ENCODE peak calls at places on chromosome 5, in seven cellular contexts. J is PC-3, U is neural progenitor cell, R is pancreas, I is Peyer's patch, M is WERI-Rb-1, A is right atrium auricular region. X is an unnamed sample.
A peak's percentile ranks its signal among the peaks of the same experiment; 100 is the strongest.

GRCh38 chr5:123540534-123540933 is 28.6 kb downstream of the CSNK1G3 start:
- DNase-seq in J (no peak), U (no peak), R (no peak), I (no peak), M (no peak), A (no peak), X (no peak)

GRCh38 chr5:179828756-179829421 is 8.2 kb downstream of the SQSTM1 start:
- DNase-seq in J (no peak), U (no peak), R (no peak), I (peak; percentile 27), M (no peak), A (no peak), X (no peak)

GRCh38 chr5:127192150-127192549 is 98.4 kb upstream of the MEGF10 start:
- DNase-seq in J (no peak), U (no peak), R (no peak), I (no peak), M (no peak), A (no peak), X (no peak)

GRCh38 chr5:167642779-167643517 is 648.5 kb upstream of the WWC1 start:
- DNase-seq in J (peak; percentile 76), U (no peak), R (no peak), I (no peak), M (no peak), A (no peak), X (no peak)

GRCh38 chr5:16169550-16169949 is 10.0 kb downstream of the MARCHF11 start:
- DNase-seq in J (no peak), U (no peak), R (no peak), I (no peak), M (no peak), A (no peak), X (no peak)

GRCh38 chr5:55913396-55914140 is 62.4 kb downstream of the IL31RA start:
- DNase-seq in J (no peak), U (no peak), R (no peak), I (no peak), M (no peak), A (peak; percentile 32), X (no peak)

GRCh38 chr5:1723957-1724821 is 75.4 kb downstream of the MRPL36 start:
- DNase-seq in J (no peak), U (no peak), R (no peak), I (no peak), M (no peak), A (peak; percentile 42), X (no peak)

GRCh38 chr5:126972062-126972895 is 58.1 kb downstream of the MARCHF3 start:
- DNase-seq in J (no peak), U (no peak), R (no peak), I (no peak), M (no peak), A (no peak), X (peak; percentile 52)

GRCh38 chr5:59206132-59206581 is 623.3 kb downstream of the RAB3C start:
- DNase-seq in J (peak; percentile 23), U (no peak), R (no peak), I (no peak), M (no peak), A (no peak), X (no peak)

GRCh38 chr5:61132559-61132958 is 29.7 kb downstream of the SMIM15 start:
- DNase-seq in J (no peak), U (peak; percentile 9), R (no peak), I (no peak), M (no peak), A (no peak), X (no peak)

GRCh38 chr5:142845402-142845901 is 75.3 kb downstream of the ARHGAP26 start:
- DNase-seq in J (no peak), U (no peak), R (no peak), I (no peak), M (no peak), A (no peak), X (peak; percentile 23)

GRCh38 chr5:139669681-139670368 is 21.7 kb downstream of the CXXC5 start:
- DNase-seq in J (no peak), U (no peak), R (peak; percentile 72), I (no peak), M (no peak), A (no peak), X (peak; percentile 63)

GRCh38 chr5:14726066-14726838 is 61.7 kb downstream of the OTULIN start:
- DNase-seq in J (peak; percentile 37), U (no peak), R (no peak), I (no peak), M (no peak), A (no peak), X (no peak)

GRCh38 chr5:111563041-111563822 is 50.9 kb upstream of the STARD4 start:
- DNase-seq in J (no peak), U (no peak), R (no peak), I (no peak), M (no peak), A (no peak), X (no peak)

GRCh38 chr5:40555886-40556285 is 123.8 kb upstream of the PTGER4 start:
- DNase-seq in J (no peak), U (no peak), R (no peak), I (no peak), M (no peak), A (no peak), X (no peak)

GRCh38 chr5:169637085-169637855 is at the start of gene DOCK2:
- DNase-seq in J (no peak), U (peak; percentile 21), R (no peak), I (no peak), M (no peak), A (no peak), X (peak; percentile 85)

GRCh38 chr5:64768358-64769312 is at the start of the genes CWC27 and SREK1IP1:
- DNase-seq in J (peak; percentile 80), U (peak; percentile 93), R (peak; percentile 83), I (peak; percentile 86), M (peak; percentile 88), A (peak; percentile 86), X (peak; percentile 85)
- TF ChIP-seq CTCF in J (no peak), U (peak; percentile 10), R (peak; percentile 8), I (no peak), M (peak; percentile 15), A (no peak), X (no peak)

DNA sequence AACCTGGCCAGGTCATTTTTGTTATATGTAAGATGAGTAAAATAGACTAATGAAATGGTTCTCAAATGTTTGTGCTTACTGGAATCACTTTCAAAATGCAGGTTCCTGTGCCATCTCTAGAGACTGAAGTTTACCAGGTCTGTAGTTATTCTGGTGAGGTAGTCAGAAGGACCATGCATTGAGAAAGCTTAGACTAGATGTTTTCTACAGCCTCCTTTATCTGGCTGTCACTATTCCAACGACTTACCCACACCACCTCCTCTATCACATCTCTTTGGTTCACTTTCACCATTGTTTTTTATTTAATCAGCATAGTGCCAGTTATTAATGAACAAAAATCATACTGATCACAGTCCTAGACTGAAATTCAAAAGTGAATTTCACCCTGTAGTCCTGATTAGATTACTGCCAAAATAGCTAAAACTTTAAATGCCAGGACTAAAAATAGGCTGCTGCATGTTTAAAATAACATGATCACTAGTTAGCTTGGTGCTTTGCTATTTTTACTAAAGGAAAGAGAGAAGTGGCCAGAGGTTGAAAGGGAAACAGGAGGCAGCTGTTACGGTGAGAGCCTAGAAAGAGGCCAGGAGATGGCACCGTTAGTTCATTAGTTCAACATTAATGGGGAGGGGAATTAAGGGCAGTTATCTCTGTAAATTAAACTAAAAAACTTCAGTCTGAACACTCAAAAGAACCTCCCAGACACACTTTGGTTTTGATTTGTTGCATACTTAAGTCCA is 13.9 kb upstream of the FNIP1 start:
- DNase-seq in J (peak; percentile 27), U (peak; percentile 39), R (no peak), I (no peak), M (no peak), A (no peak), X (peak; percentile 28)
- TF ChIP-seq CTCF in J (peak; percentile 46), U (peak; percentile 51), R (no peak), I (no peak), M (peak; percentile 37), A (no peak), X (peak; percentile 22)

GRCh38 chr5:93623153-93623552 is 40.1 kb downstream of the NR2F1 start:
- DNase-seq in J (no peak), U (no peak), R (no peak), I (no peak), M (no peak), A (no peak), X (no peak)

GRCh38 chr5:93621340-93621872 is 38.4 kb downstream of the NR2F1 start:
- DNase-seq in J (peak; percentile 50), U (peak; percentile 83), R (peak; percentile 68), I (peak; percentile 80), M (peak; percentile 97), A (no peak), X (peak; percentile 7)

GRCh38 chr5:93622240-93622885 is 39.3 kb downstream of the NR2F1 start:
- DNase-seq in J (peak; percentile 43), U (peak; percentile 59), R (no peak), I (no peak), M (no peak), A (no peak), X (peak; percentile 28)

DNA sequence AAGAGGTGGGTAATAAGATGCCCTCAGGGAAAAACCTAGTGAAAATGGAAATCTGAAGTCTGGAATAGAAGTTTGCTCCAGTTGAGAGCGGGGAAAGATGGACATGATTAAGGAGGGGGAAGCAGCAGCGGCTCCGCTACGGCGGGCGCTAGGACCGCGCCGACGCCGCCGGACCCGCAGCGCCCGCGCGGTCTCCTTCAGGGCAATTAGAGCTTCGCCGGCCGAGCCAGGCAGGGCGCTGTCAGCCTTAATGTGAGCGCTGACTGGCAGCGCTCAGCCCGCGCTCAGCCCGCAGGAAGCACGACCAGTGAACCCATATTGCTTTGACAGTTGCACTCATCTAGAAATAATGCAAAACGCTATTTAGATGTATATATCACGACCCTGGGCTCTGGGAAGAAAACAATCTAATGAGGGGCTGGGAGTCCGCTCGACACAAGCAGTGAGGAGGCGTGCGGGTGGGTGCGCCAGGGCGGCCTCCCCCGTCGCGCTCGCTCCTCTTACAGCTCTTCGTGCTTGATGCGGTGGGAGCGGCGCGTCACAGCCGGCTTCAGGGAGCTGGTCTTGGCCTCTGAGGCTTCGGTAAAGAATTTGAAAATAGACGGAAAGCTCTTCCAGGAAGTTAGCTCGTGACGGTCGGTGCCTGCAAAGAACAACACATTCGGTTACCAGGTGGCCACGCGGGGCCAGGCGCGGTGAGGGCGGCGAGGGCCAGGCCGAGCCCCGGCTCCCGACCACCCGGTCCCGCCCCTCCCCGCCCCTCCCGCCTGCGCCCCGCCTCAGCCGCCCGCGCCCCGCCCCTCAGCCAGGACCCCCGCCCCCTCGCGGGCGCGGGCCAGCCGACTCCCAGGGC is 37.7 kb downstream of the NR2F1 start:
- DNase-seq in J (peak; percentile 80), U (peak; percentile 94), R (peak; percentile 58), I (peak; percentile 85), M (peak; percentile 87), A (no peak), X (peak; percentile 75)
- TF ChIP-seq CTCF in J (peak; percentile 22), U (peak; percentile 14), R (no peak), I (no peak), M (peak; percentile 34), A (no peak), X (no peak)

DNA sequence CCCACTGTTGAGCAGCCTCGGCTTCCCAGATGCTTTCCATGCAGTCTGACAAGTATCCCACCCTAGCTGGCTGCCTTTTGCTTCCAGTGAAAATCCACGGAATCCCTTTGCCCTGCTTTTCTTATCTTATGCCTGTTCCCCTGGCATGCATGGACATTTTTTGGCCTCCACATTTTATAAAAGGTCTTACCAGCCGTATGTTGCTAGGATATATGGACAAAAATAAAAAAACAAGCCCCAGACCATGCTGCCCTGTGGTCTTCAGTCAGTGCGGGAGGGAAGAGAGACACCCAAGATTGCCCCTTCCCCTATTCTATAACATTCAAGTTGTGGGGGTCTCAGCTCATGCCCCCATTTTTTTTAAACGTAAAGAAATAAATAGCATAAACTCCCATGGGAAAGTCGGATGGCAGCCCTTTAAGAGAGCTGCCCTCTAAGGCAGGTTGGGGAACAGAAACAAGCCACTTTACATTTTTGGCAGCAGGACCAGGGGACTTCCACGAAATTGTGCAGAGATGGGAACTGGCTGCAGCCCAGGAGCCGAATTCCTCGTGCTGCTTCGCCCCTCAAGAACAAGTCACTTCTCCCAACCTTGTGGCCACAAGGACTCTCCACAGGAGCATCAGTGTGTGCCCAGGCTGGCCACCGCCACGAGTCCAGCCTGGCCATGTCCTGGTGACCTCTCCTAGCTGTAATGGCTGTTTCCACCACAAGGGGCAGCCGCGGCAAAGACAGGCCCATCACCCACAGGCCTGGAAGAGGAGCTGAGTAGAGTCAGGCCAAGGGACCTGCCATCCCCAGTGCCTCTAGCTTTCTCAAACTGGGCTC is 129.4 kb downstream of the COL23A1 start:
- DNase-seq in J (peak; percentile 66), U (peak; percentile 87), R (peak; percentile 74), I (peak; percentile 75), M (peak; percentile 70), A (peak; percentile 87), X (peak; percentile 77)
- TF ChIP-seq CTCF in J (peak; percentile 78), U (peak; percentile 83), R (peak; percentile 77), I (peak; percentile 52), M (peak; percentile 81), A (peak; percentile 79), X (peak; percentile 84)

X was measured in activated CD8-positive, alpha-beta T cell treated with anti-CD3 and anti-CD28 coated beads for 36 hours.